ENCODE peak calls at places on chromosomes 11 and 22, in five cellular contexts. One of them, this sample, is unnamed.

GRCh38 chr11:35764414-35764813 is 101.8 kb downstream of the TRIM44 start:
- DNase-seq in GM12878: no peak
- DNase-seq in IMR-90: no peak
- DNase-seq in A549: no peak
- DNase-seq in K562: no peak
- DNase-seq in this sample: no peak

GRCh38 chr11:111633756-111634362 is 31.6 kb downstream of the SIK2 start:
- DNase-seq in GM12878: peak
- DNase-seq in IMR-90: peak
- DNase-seq in A549: no peak
- DNase-seq in K562: no peak
- DNase-seq in this sample: peak

GRCh38 chr11:57459112-57460016 is 964 bp upstream of the RTN4RL2 start:
- DNase-seq in GM12878: no peak
- DNase-seq in IMR-90: peak
- DNase-seq in A549: peak
- DNase-seq in K562: peak
- DNase-seq in this sample: peak

GRCh38 chr11:61057615-61058014 is 44.7 kb upstream of the CD5 start:
- DNase-seq in GM12878: no peak
- DNase-seq in IMR-90: no peak
- DNase-seq in A549: no peak
- DNase-seq in K562: no peak
- DNase-seq in this sample: no peak

GRCh38 chr22:27867114-27867957 is 51.7 kb downstream of the PITPNB start:
- DNase-seq in GM12878: no peak
- DNase-seq in IMR-90: no peak
- DNase-seq in A549: peak
- DNase-seq in K562: no peak
- DNase-seq in this sample: no peak

GRCh38 chr11:74620537-74620936 is 28.2 kb downstream of the POLD3 start:
- DNase-seq in GM12878: no peak
- DNase-seq in IMR-90: no peak
- DNase-seq in A549: no peak
- DNase-seq in K562: no peak
- DNase-seq in this sample: no peak

GRCh38 chr22:29435236-29435635 is 3.1 kb upstream of the RFPL1 start:
- DNase-seq in GM12878: no peak
- DNase-seq in IMR-90: no peak
- DNase-seq in A549: no peak
- DNase-seq in K562: no peak
- DNase-seq in this sample: no peak

GRCh38 chr11:8019671-8020597 is 32.8 kb downstream of the EIF3F start:
- DNase-seq in GM12878: no peak
- DNase-seq in IMR-90: peak
- DNase-seq in A549: no peak
- DNase-seq in K562: no peak
- DNase-seq in this sample: peak

GRCh38 chr11:358129-358805 is 11.0 kb upstream of the B4GALNT4 start:
- DNase-seq in GM12878: no peak
- DNase-seq in IMR-90: no peak
- DNase-seq in A549: no peak
- DNase-seq in K562: no peak
- DNase-seq in this sample: no peak

GRCh38 chr11:65392899-65393298 is 6.5 kb downstream of the FRMD8 start:
- DNase-seq in GM12878: no peak
- DNase-seq in IMR-90: no peak
- DNase-seq in A549: no peak
- DNase-seq in K562: no peak
- DNase-seq in this sample: no peak

GRCh38 chr11:14956111-14956510 is 16.0 kb downstream of the CALCA start:
- DNase-seq in GM12878: no peak
- DNase-seq in IMR-90: no peak
- DNase-seq in A549: no peak
- DNase-seq in K562: no peak
- DNase-seq in this sample: no peak

GRCh38 chr22:36439481-36440271 is 41.8 kb downstream of the TXN2 start:
- DNase-seq in GM12878: no peak
- DNase-seq in IMR-90: peak
- DNase-seq in A549: peak
- DNase-seq in K562: peak
- DNase-seq in this sample: peak

GRCh38 chr22:24593810-24594568 is 1.1 kb upstream of the LRRC75B start:
- DNase-seq in GM12878: no peak
- DNase-seq in IMR-90: no peak
- DNase-seq in A549: no peak
- DNase-seq in K562: no peak
- DNase-seq in this sample: peak

GRCh38 chr22:37370306-37370979 is 56.8 kb downstream of the ELFN2 start:
- DNase-seq in GM12878: no peak
- DNase-seq in IMR-90: no peak
- DNase-seq in A549: no peak
- DNase-seq in K562: no peak
- DNase-seq in this sample: no peak

GRCh38 chr22:28582806-28583205 is 96.8 kb downstream of the TTC28 start:
- DNase-seq in GM12878: no peak
- DNase-seq in IMR-90: peak
- DNase-seq in A549: no peak
- DNase-seq in K562: no peak
- DNase-seq in this sample: peak

GRCh38 chr11:95682552-95682951 is 107.0 kb downstream of the FAM76B start:
- DNase-seq in GM12878: no peak
- DNase-seq in IMR-90: peak
- DNase-seq in A549: no peak
- DNase-seq in K562: no peak
- DNase-seq in this sample: no peak

GRCh38 chr11:121248496-121248895 is 44.1 kb upstream of the SC5D start:
- DNase-seq in GM12878: no peak
- DNase-seq in IMR-90: no peak
- DNase-seq in A549: no peak
- DNase-seq in K562: no peak
- DNase-seq in this sample: no peak

GRCh38 chr11:121246021-121246768 is 46.4 kb upstream of the SC5D start:
- DNase-seq in GM12878: no peak
- DNase-seq in IMR-90: no peak
- DNase-seq in A549: no peak
- DNase-seq in K562: peak
- DNase-seq in this sample: no peak

GRCh38 chr11:121250843-121251242 is 41.7 kb upstream of the SC5D start:
- DNase-seq in GM12878: no peak
- DNase-seq in IMR-90: no peak
- DNase-seq in A549: no peak
- DNase-seq in K562: no peak
- DNase-seq in this sample: no peak

GRCh38 chr11:121246769-121247035 is 45.9 kb upstream of the SC5D start:
- DNase-seq in GM12878: no peak
- DNase-seq in IMR-90: no peak
- DNase-seq in A549: no peak
- DNase-seq in K562: no peak
- DNase-seq in this sample: no peak

DNA sequence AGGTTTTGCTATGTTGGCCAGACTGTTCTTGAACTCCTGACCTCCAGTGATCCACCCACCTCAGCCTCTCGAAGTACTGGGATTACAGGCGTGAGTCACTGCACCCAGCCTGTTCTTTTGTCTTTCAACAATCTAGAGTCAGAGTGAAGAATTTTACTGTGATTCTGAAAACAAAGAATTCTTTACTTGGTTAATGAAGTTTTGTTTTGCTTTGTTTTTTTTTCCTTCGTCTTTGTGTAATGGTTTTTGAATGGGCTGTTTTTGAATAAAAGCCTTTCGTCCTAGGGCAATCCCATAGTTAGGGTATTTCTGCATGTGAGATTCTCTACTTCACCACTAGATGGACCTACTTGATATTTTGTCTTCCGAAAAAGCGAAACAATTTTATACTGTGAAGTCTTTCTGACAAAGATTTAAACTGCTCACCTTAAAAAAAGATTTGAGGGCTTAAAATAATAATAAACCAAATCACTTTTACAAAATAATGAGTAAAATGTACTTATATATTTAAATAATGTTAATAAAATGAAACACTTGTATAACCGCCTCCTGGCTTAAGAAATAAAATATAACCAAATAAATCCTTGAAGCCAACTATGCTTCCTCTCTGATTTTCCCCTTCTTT is 43.4 kb upstream of the SC5D start:
- DNase-seq in GM12878: no peak
- DNase-seq in IMR-90: peak
- DNase-seq in A549: peak
- DNase-seq in K562: peak
- DNase-seq in this sample: peak
- TF ChIP-seq RCOR1 in GM12878: no peak
- TF ChIP-seq RCOR1 in IMR-90: no peak
- TF ChIP-seq RCOR1 in A549: no peak
- TF ChIP-seq RCOR1 in K562: no peak
- TF ChIP-seq RCOR1 in this sample: no peak

GRCh38 chr11:77069969-77070582 is 3.3 kb downstream of the CAPN5 start:
- DNase-seq in GM12878: no peak
- DNase-seq in IMR-90: no peak
- DNase-seq in A549: no peak
- DNase-seq in K562: no peak
- DNase-seq in this sample: no peak
- TF ChIP-seq RCOR1 in GM12878: no peak
- TF ChIP-seq RCOR1 in IMR-90: no peak
- TF ChIP-seq RCOR1 in A549: no peak
- TF ChIP-seq RCOR1 in K562: no peak
- TF ChIP-seq RCOR1 in this sample: no peak

DNA sequence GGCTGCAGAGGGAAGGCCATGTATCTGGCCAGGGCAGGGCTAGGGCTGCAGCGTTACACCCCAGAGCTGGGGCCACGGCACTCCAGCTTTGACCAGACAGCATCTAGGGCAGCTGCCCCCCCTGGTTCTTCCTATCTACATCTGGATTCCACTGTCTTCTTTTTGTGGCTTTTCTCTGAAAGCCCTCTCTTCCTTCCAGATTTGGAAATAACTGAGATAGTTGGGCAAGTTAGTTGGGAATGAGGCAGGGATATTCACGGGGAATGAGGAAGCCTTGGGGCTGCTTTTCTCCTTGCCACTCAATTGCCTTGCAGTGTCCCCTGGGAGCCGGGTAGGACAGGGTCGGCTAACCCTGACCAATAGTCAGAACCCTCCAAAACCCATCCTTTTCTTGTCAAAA is 26.8 kb downstream of the CLMP start:
- DNase-seq in GM12878: no peak
- DNase-seq in IMR-90: no peak
- DNase-seq in A549: no peak
- DNase-seq in K562: no peak
- DNase-seq in this sample: no peak
- TF ChIP-seq RCOR1 in GM12878: no peak
- TF ChIP-seq RCOR1 in IMR-90: no peak
- TF ChIP-seq RCOR1 in A549: no peak
- TF ChIP-seq RCOR1 in K562: no peak
- TF ChIP-seq RCOR1 in this sample: no peak

GRCh38 chr11:2198621-2199365 is 27.2 kb upstream of the TH start:
- DNase-seq in GM12878: no peak
- DNase-seq in IMR-90: no peak
- DNase-seq in A549: no peak
- DNase-seq in K562: no peak
- DNase-seq in this sample: no peak

GRCh38 chr11:2196970-2197770 is 25.6 kb upstream of the TH start:
- DNase-seq in GM12878: no peak
- DNase-seq in IMR-90: peak
- DNase-seq in A549: peak
- DNase-seq in K562: peak
- DNase-seq in this sample: peak

GRCh38 chr11:2199466-2200341 is 28.1 kb upstream of the TH start:
- DNase-seq in GM12878: no peak
- DNase-seq in IMR-90: no peak
- DNase-seq in A549: no peak
- DNase-seq in K562: no peak
- DNase-seq in this sample: peak

GRCh38 chr11:2195756-2196088 is 24.1 kb upstream of the TH start:
- DNase-seq in GM12878: no peak
- DNase-seq in IMR-90: no peak
- DNase-seq in A549: no peak
- DNase-seq in K562: no peak
- DNase-seq in this sample: no peak

DNA sequence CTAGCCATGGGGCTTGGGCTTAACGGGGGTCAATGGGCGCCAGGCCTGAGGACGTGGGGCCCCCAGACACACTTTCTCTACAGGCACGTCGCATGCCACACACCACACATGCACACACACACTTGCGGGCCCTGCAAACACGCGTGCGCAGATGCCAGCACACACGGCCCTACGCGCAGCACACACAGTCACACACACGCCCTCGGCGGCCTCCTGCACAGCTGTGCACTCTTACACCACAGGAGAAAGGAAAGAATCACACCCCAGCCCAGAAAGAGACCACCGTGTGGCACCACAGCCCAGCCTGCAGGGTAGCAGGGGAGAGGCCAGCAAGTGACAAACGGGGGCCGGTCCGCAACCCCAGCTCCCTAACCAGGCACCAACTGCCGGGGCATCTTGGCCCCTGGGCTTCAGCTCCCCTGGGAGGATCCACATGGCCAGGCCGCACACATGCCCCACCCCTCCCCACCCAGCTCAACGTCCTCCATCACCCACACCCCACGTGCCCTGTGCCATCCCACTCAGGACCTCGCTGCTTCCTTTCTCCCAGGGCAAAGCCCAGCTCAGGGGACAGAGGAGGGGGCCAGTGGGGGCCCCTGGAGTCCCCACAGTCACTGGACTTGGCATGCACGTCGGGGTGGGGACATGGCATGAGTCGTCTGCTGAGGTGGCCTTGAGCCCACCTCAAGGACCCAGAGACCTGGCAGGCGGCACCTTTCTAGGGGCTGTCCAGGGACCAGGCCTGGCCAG is 26.3 kb upstream of the TH start:
- DNase-seq in GM12878: no peak
- DNase-seq in IMR-90: no peak
- DNase-seq in A549: no peak
- DNase-seq in K562: no peak
- DNase-seq in this sample: no peak
- TF ChIP-seq RCOR1 in GM12878: no peak
- TF ChIP-seq RCOR1 in IMR-90: no peak
- TF ChIP-seq RCOR1 in A549: no peak
- TF ChIP-seq RCOR1 in K562: no peak
- TF ChIP-seq RCOR1 in this sample: no peak

DNA sequence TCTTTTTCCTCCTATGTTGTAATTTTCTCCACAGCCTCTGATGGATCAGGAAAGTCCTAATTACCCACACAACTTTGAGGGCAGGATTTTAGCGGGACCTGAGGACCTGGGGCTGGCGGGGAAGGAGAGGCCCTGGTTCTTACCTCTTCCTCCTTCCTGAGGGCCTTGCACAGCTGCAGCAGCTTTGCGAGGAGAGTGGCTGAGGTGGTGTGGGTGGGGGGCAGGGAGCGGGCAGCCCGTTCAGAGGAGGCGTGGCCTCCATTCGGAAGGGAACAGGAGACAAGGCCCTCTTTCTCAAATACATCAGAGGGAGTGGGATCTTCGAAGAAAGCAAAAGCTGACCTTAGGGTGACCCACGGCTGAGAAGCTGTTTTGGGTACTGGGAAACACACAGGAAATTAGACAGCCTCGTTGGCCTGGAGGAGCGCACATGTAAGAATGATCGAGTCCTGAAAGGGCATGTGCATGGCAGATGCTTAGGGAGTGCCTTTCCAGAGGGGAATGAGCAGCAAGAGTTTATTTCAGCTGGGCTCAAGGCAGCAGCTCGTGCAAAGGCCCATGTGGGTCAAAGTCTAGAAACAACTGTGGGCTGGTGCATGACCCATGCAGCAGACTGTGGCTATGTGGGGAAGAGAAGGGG is 76.6 kb upstream of the NARS2 start:
- DNase-seq in GM12878: no peak
- DNase-seq in IMR-90: peak
- DNase-seq in A549: no peak
- DNase-seq in K562: no peak
- DNase-seq in this sample: no peak
- TF ChIP-seq RCOR1 in GM12878: no peak
- TF ChIP-seq RCOR1 in IMR-90: no peak
- TF ChIP-seq RCOR1 in A549: no peak
- TF ChIP-seq RCOR1 in K562: no peak
- TF ChIP-seq RCOR1 in this sample: no peak